ENCODE peak calls at places on chromosomes 16 and 17, in nine cellular contexts. Y is activated naive CD8-positive, alpha-beta T cell treated with anti-CD3 and anti-CD28 coated beads for 36 hours; B is foreskin fibroblast; I is NCI-H526 treated with DMSO at 0.1 percent for 48 hours; S is cardiac muscle cell; X is AG20443; N is cerebellar nuclear complex; C is NCI-H1092; R is adrenal gland. V is an unnamed sample.

GRCh38 chr17:64457156-64457555 is 8.2 kb downstream of the MILR1 start:
- DNase-seq in Y (no peak), B (peak; percentile 57), I (no peak), S (peak; percentile 39), X (no peak), N (no peak), C (no peak), R (no peak), V (no peak)

GRCh38 chr17:14201087-14201486 is 35.6 kb downstream of the CDRT15 start:
- DNase-seq in Y (no peak), B (peak; percentile 22), I (no peak), S (peak; percentile 44), X (no peak), N (no peak), C (no peak), R (no peak), V (no peak)

GRCh38 chr17:78717431-78717980 is 64.6 kb downstream of the CYTH1 start:
- DNase-seq in Y (no peak), B (peak; percentile 75), I (peak; percentile 83), S (peak; percentile 64), X (peak; percentile 63), N (peak; percentile 76), C (peak; percentile 67), R (peak; percentile 58), V (no peak)

GRCh38 chr17:11986179-11986938 is 10.9 kb downstream of the ZNF18 start:
- DNase-seq in Y (no peak), B (no peak), I (no peak), S (peak; percentile 3), X (peak; percentile 47), N (no peak), C (no peak), R (no peak), V (no peak)

GRCh38 chr17:74274703-74275340 is 788 bp downstream of the DNAI2 start:
- DNase-seq in Y (no peak), B (no peak), I (peak; percentile 27), S (no peak), X (no peak), N (no peak), C (no peak), R (no peak), V (no peak)

GRCh38 chr16:85616608-85617311 is 3.6 kb downstream of the GSE1 start:
- DNase-seq in Y (peak; percentile 57), B (no peak), I (no peak), S (no peak), X (no peak), N (peak; percentile 48), C (peak; percentile 68), R (peak; percentile 88), V (no peak)

GRCh38 chr16:15970202-15970601 is 20.8 kb downstream of the ABCC1 start:
- DNase-seq in Y (no peak), B (no peak), I (no peak), S (no peak), X (no peak), N (no peak), C (no peak), R (no peak), V (no peak)

GRCh38 chr17:34665803-34666763 is 86.7 kb downstream of the TMEM132E start:
- DNase-seq in Y (no peak), B (no peak), I (no peak), S (no peak), X (no peak), N (no peak), C (peak; percentile 29), R (no peak), V (no peak)

GRCh38 chr17:40909351-40909750 is 24.3 kb upstream of the KRT20 start:
- DNase-seq in Y (peak; percentile 67), B (peak; percentile 97), I (peak; percentile 44), S (peak; percentile 96), X (peak; percentile 90), N (peak; percentile 65), C (peak; percentile 54), R (peak; percentile 90), V (peak; percentile 93)

GRCh38 chr16:75494696-75495601 is at the start of gene CHST6:
- DNase-seq in Y (peak; percentile 54), B (peak; percentile 38), I (peak; percentile 4), S (peak; percentile 60), X (peak; percentile 61), N (peak; percentile 18), C (no peak), R (peak; percentile 77), V (no peak)

GRCh38 chr16:21302898-21303528 is 24.9 kb upstream of the CRYM start:
- DNase-seq in Y (no peak), B (peak; percentile 95), I (no peak), S (peak; percentile 30), X (peak; percentile 63), N (no peak), C (no peak), R (no peak), V (no peak)

GRCh38 chr17:78314683-78315354 is 45.1 kb downstream of the SOCS3 start:
- DNase-seq in Y (no peak), B (no peak), I (no peak), S (no peak), X (no peak), N (no peak), C (no peak), R (no peak), V (no peak)

GRCh38 chr17:50363217-50364060 is 9.5 kb downstream of the MRPL27 start:
- DNase-seq in Y (no peak), B (peak; percentile 61), I (no peak), S (peak; percentile 78), X (peak; percentile 55), N (no peak), C (no peak), R (peak; percentile 45), V (peak; percentile 22)

GRCh38 chr17:36082062-36082461 is 7.9 kb downstream of the CCL3 start:
- DNase-seq in Y (no peak), B (no peak), I (no peak), S (no peak), X (no peak), N (no peak), C (no peak), R (no peak), V (no peak)

GRCh38 chr17:55527520-55528118 is 16.4 kb upstream of the SMIM36 start:
- DNase-seq in Y (no peak), B (peak; percentile 80), I (peak; percentile 32), S (peak; percentile 80), X (peak; percentile 63), N (no peak), C (peak; percentile 37), R (peak; percentile 18), V (no peak)

GRCh38 chr17:77392376-77393273 is 251.9 kb downstream of the SEC14L1 start:
- DNase-seq in Y (no peak), B (peak; percentile 60), I (peak; percentile 14), S (no peak), X (peak; percentile 47), N (peak; percentile 92), C (no peak), R (peak; percentile 90), V (no peak)

V was measured in NCI-H748 treated with DMSO at 0.1 percent for 48 hours.